ENCODE peak calls at places on chromosomes 1 and 21, in four cellular contexts. M, Z, P and O are unnamed samples.
A peak's percentile ranks its signal among the peaks of the same experiment; 100 is the strongest.

GRCh38 chr1:100622966-100623762 is 85.2 kb downstream of the GPR88 start:
- DNase-seq in P (no peak), M (no peak), Z (no peak), O (no peak)

GRCh38 chr1:26364956-26365355 is 7.6 kb downstream of the ZNF683 start:
- DNase-seq in P (no peak), Z (no peak), M (no peak), O (no peak)

GRCh38 chr1:154474802-154475201 is 27.2 kb upstream of the TDRD10 start:
- DNase-seq in M (no peak), Z (peak; percentile 20), P (no peak), O (no peak)

GRCh38 chr1:86429830-86430229 is 5.9 kb downstream of the CLCA2 start:
- DNase-seq in Z (peak; percentile 40), M (no peak), P (no peak), O (no peak)

GRCh38 chr1:44108241-44108640 is 10.4 kb upstream of the KLF17 start:
- DNase-seq in P (no peak), M (no peak), Z (peak; percentile 30), O (no peak)

GRCh38 chr1:1163538-1164070 is 10.1 kb upstream of the TTLL10 start:
- DNase-seq in P (no peak), Z (no peak), M (no peak), O (no peak)

GRCh38 chr1:42966688-42967609 is 8.3 kb upstream of the SLC2A1 start:
- DNase-seq in M (peak; percentile 38), Z (peak; percentile 84), P (no peak), O (peak; percentile 58)

GRCh38 chr1:62356257-62356835 is 37.1 kb upstream of the KANK4 start:
- DNase-seq in P (no peak), Z (peak; percentile 84), M (no peak), O (peak; percentile 29)

GRCh38 chr1:206714331-206715058 is 29.8 kb downstream of the MAPKAPK2 start:
- DNase-seq in M (no peak), P (no peak), Z (no peak), O (no peak)

GRCh38 chr21:31363720-31364119 is 19.7 kb upstream of the TIAM1 start:
- DNase-seq in P (no peak), Z (no peak), M (no peak), O (no peak)

GRCh38 chr1:12179111-12179519 is 12.3 kb downstream of the TNFRSF1B start:
- DNase-seq in M (peak; percentile 86), P (peak; percentile 88), Z (peak; percentile 58), O (no peak)

GRCh38 chr1:95041491-95042165 is 31.1 kb downstream of the ALG14 start:
- DNase-seq in M (no peak), Z (peak; percentile 73), P (no peak), O (peak; percentile 58)

GRCh38 chr1:46333300-46334029 is 7.1 kb upstream of the NSUN4 start:
- DNase-seq in Z (peak; percentile 54), M (no peak), P (no peak), O (no peak)

GRCh38 chr1:227915564-227916553 is 31.9 kb downstream of the WNT9A start:
- DNase-seq in M (no peak), Z (no peak), P (no peak), O (no peak)

GRCh38 chr1:42960693-42961559 is 2.3 kb upstream of the SLC2A1 start:
- DNase-seq in M (no peak), P (no peak), Z (no peak), O (no peak)

GRCh38 chr1:216075339-216075738 is 347.9 kb downstream of the USH2A start:
- DNase-seq in M (no peak), Z (peak; percentile 5), P (no peak), O (no peak)

GRCh38 chr1:153553096-153553495 is 4.0 kb upstream of the S100A3 start:
- DNase-seq in Z (no peak), M (no peak), P (no peak), O (peak; percentile 78)

GRCh38 chr1:10909697-10910489 is 102.6 kb upstream of the TARDBP start:
- DNase-seq in Z (peak; percentile 41), M (peak; percentile 89), P (peak; percentile 78), O (no peak)

GRCh38 chr1:64920936-64921589 is 45.3 kb downstream of the JAK1 start:
- DNase-seq in P (no peak), Z (peak; percentile 31), M (no peak), O (no peak)

GRCh38 chr1:208934933-208935332 is 648.6 kb upstream of the CAMK1G start:
- DNase-seq in P (no peak), Z (no peak), M (no peak), O (no peak)